ENCODE peak calls at places on chromosomes 13 and 19, in four cellular contexts. F is upper lobe of right lung, S is activated gamma-delta T cell treated with Interleukin-2 at 50 U/mL for 16 hours, D is NCI-H1417. X is an unnamed sample.

GRCh38 chr19:55075366-55075998 is at the start of gene EPS8L1:
- DNase-seq in F (peak), S (no peak), D (no peak), X (peak)

GRCh38 chr19:1829958-1830357 is 17.9 kb upstream of the ATP8B3 start:
- DNase-seq in F (no peak), S (no peak), D (no peak), X (no peak)

GRCh38 chr19:48329167-48329891 is 4.0 kb downstream of the EMP3 start:
- DNase-seq in F (no peak), S (peak), D (no peak), X (peak)

GRCh38 chr19:47228168-47228936 is 2.6 kb downstream of the BBC3 start:
- DNase-seq in F (peak), S (peak), D (no peak), X (peak)

GRCh38 chr13:41595298-41595697 is 137.9 kb downstream of the RGCC start:
- DNase-seq in F (no peak), S (no peak), D (no peak), X (no peak)

GRCh38 chr13:94548382-94549240 is 47.3 kb downstream of the TGDS start:
- DNase-seq in F (peak), S (peak), D (peak), X (peak)

GRCh38 chr13:51818771-51819511 is 15.0 kb upstream of the DHRS12 start:
- DNase-seq in F (no peak), S (no peak), D (no peak), X (no peak)

GRCh38 chr13:28037399-28037798 is 48.9 kb upstream of the URAD start:
- DNase-seq in F (no peak), S (no peak), D (no peak), X (no peak)

GRCh38 chr13:110390572-110390971 is 83.5 kb downstream of the COL4A2 start:
- DNase-seq in F (no peak), S (no peak), D (no peak), X (no peak)

GRCh38 chr19:37251308-37252229 is 33.6 kb downstream of the ZNF383 start:
- DNase-seq in F (peak), S (peak), D (peak), X (peak)

GRCh38 chr13:70357031-70357430 is 248.8 kb upstream of the KLHL1 start:
- DNase-seq in F (no peak), S (no peak), D (no peak), X (no peak)

GRCh38 chr19:5743640-5744039 is 23.2 kb downstream of the CATSPERD start:
- DNase-seq in F (no peak), S (no peak), D (no peak), X (no peak)

GRCh38 chr13:32938907-32939306 is 77.3 kb upstream of the KL start:
- DNase-seq in F (no peak), S (no peak), D (no peak), X (no peak)

GRCh38 chr13:39897636-39898035 is 242.2 kb downstream of the COG6 start:
- DNase-seq in F (no peak), S (no peak), D (no peak), X (no peak)

GRCh38 chr19:44192127-44192526 is 20.2 kb upstream of the ZNF227 start:
- DNase-seq in F (no peak), S (no peak), D (no peak), X (no peak)

GRCh38 chr19:9431475-9431874 is 3.9 kb downstream of the ZNF266 start:
- DNase-seq in F (no peak), S (peak), D (peak), X (peak)

GRCh38 chr19:1183543-1184172 is 9.6 kb upstream of the SBNO2 start:
- DNase-seq in F (no peak), S (no peak), D (no peak), X (peak)

GRCh38 chr19:29076963-29077362 is 136.0 kb downstream of the UQCRFS1 start:
- DNase-seq in F (no peak), S (no peak), D (no peak), X (no peak)

GRCh38 chr13:95298971-95299627 is 2.2 kb downstream of the ABCC4 start:
- DNase-seq in F (no peak), S (no peak), D (no peak), X (no peak)

GRCh38 chr19:38268539-38268938 is 4.2 kb downstream of the SPINT2 start:
- DNase-seq in F (no peak), S (no peak), D (no peak), X (no peak)

GRCh38 chr13:86002921-86003488 is 203.8 kb upstream of the SLITRK6 start:
- DNase-seq in F (no peak), S (no peak), D (no peak), X (peak)

GRCh38 chr13:99969934-99970760 is 1.4 kb downstream of the ZIC5 start:
- DNase-seq in F (no peak), S (no peak), D (peak), X (peak)

GRCh38 chr19:39237200-39238184 is 7.3 kb downstream of the IFNL3 start:
- DNase-seq in F (peak), S (peak), D (no peak), X (peak)

GRCh38 chr13:23468811-23469210 is 35.3 kb upstream of the SACS start:
- DNase-seq in F (no peak), S (no peak), D (no peak), X (no peak)

GRCh38 chr19:9620842-9621155 is 233 bp downstream of the ZNF561 start:
- DNase-seq in F (no peak), S (no peak), D (no peak), X (no peak)

GRCh38 chr19:4225902-4226301 is 3.4 kb upstream of the EBI3 start:
- DNase-seq in F (no peak), S (no peak), D (no peak), X (no peak)

GRCh38 chr13:109101550-109102144 is 472.2 kb downstream of the MYO16 start:
- DNase-seq in F (no peak), S (no peak), D (no peak), X (no peak)

GRCh38 chr19:8083141-8083540 is 30.6 kb downstream of the CCL25 start:
- DNase-seq in F (no peak), S (no peak), D (no peak), X (no peak)

GRCh38 chr13:100721885-100722512 is 47.4 kb upstream of the TMTC4 start:
- DNase-seq in F (no peak), S (peak), D (peak), X (peak)

GRCh38 chr13:30038884-30039283 is 188.5 kb upstream of the UBL3 start:
- DNase-seq in F (no peak), S (no peak), D (no peak), X (no peak)

GRCh38 chr13:33109801-33110200 is 93.6 kb downstream of the KL start:
- DNase-seq in F (no peak), S (no peak), D (no peak), X (peak)

GRCh38 chr19:30719189-30719990 is 347.2 kb downstream of the ZNF536 start:
- DNase-seq in F (peak), S (no peak), D (no peak), X (no peak)

GRCh38 chr13:34070006-34070405 is 252.1 kb downstream of the RFC3 start:
- DNase-seq in F (no peak), S (no peak), D (no peak), X (peak)

GRCh38 chr13:99265823-99266426 is 7.7 kb upstream of the GPR18 start:
- DNase-seq in F (no peak), S (no peak), D (peak), X (peak)

GRCh38 chr19:7900401-7900870 is 3.2 kb upstream of the MAP2K7 start:
- DNase-seq in F (no peak), S (no peak), D (no peak), X (no peak)

GRCh38 chr19:35344511-35345031 is 3.1 kb upstream of the FFAR1 start:
- DNase-seq in F (peak), S (no peak), D (no peak), X (no peak)

GRCh38 chr19:32691952-32692726 is 518 bp downstream of the NUDT19 start:
- DNase-seq in F (peak), S (peak), D (peak), X (peak)

GRCh38 chr13:73708393-73708985 is 425.7 kb downstream of the KLF12 start:
- DNase-seq in F (no peak), S (peak), D (peak), X (peak)

X was measured in DMS53.